ENCODE peak calls at places on chromosomes 4 and X, in seven cellular contexts. W is left ventricle myocardium inferior, T is IMR-90, L is upper lobe of left lung, P is cardiac muscle cell, B is hepatocyte, K is psoas muscle. X is an unnamed sample.

GRCh38 chr4:170872794-170873193 is 783.0 kb upstream of the AADAT start:
- DNase-seq in L (no peak), W (no peak), P (no peak), B (no peak), K (no peak), T (no peak), X (no peak)

GRCh38 chr4:48305508-48305907 is 35.8 kb upstream of the SLAIN2 start:
- DNase-seq in L (no peak), B (no peak), K (no peak), T (no peak), W (no peak), P (no peak), X (no peak)

GRCh38 chr4:38964942-38965775 is 67.0 kb downstream of the TMEM156 start:
- DNase-seq in W (no peak), T (no peak), P (no peak), B (no peak), L (no peak), K (no peak), X (no peak)

GRCh38 chr4:98617358-98618047 is 40.9 kb downstream of the TSPAN5 start:
- DNase-seq in T (no peak), W (no peak), L (no peak), K (no peak), P (no peak), B (no peak), X (no peak)

GRCh38 chr4:119725688-119726330 is 97.2 kb upstream of the PDE5A start:
- DNase-seq in L (no peak), P (no peak), K (no peak), T (peak; percentile 70), B (peak; percentile 31), W (no peak), X (no peak)

GRCh38 chrX:69133561-69134542 is 31.4 kb downstream of the PJA1 start:
- DNase-seq in B (peak; percentile 56), L (no peak), T (peak; percentile 69), K (no peak), W (no peak), P (peak; percentile 72), X (no peak)

GRCh38 chrX:42085836-42086235 is 162.5 kb upstream of the CASK start:
- DNase-seq in L (no peak), P (no peak), K (no peak), B (peak; percentile 10), T (no peak), W (no peak), X (no peak)

GRCh38 chr4:43234626-43235025 is 342.1 kb downstream of the GRXCR1 start:
- DNase-seq in B (no peak), P (no peak), W (no peak), L (no peak), T (peak; percentile 44), K (no peak), X (no peak)

GRCh38 chr4:41095973-41096372 is 118.4 kb downstream of the APBB2 start:
- DNase-seq in T (peak; percentile 87), B (no peak), K (no peak), P (no peak), W (no peak), L (no peak), X (peak; percentile 25)

GRCh38 chr4:7774301-7775019 is 165.2 kb downstream of the AFAP1 start:
- DNase-seq in P (no peak), W (no peak), K (no peak), B (no peak), T (no peak), L (no peak), X (no peak)

GRCh38 chrX:110180176-110180927 is 137.5 kb downstream of the AMMECR1 start:
- DNase-seq in P (no peak), B (peak; percentile 37), T (peak; percentile 84), K (no peak), L (no peak), W (peak; percentile 22), X (no peak)

GRCh38 chr4:111806331-111806730 is 338.9 kb upstream of the FAM241A start:
- DNase-seq in L (no peak), T (no peak), B (peak; percentile 50), K (no peak), P (peak; percentile 51), W (no peak), X (no peak)

GRCh38 chr4:27081675-27082579 is 221.3 kb downstream of the STIM2 start:
- DNase-seq in P (no peak), K (no peak), T (no peak), L (no peak), B (no peak), W (no peak), X (no peak)

GRCh38 chrX:139720136-139720535 is 12.2 kb upstream of the MCF2 start:
- DNase-seq in K (no peak), P (peak; percentile 21), B (no peak), T (peak; percentile 68), L (no peak), W (no peak), X (no peak)

GRCh38 chrX:70176938-70177533 is at the start of gene DGAT2L6:
- DNase-seq in W (no peak), L (no peak), P (no peak), T (no peak), B (no peak), K (no peak), X (peak; percentile 40)

GRCh38 chr4:40954119-40954668 is 204.4 kb downstream of the NSUN7 start:
- DNase-seq in K (no peak), W (no peak), P (peak; percentile 53), T (no peak), B (no peak), L (no peak), X (no peak)

GRCh38 chrX:78455901-78456300 is 128.5 kb upstream of the CYSLTR1 start:
- DNase-seq in L (no peak), K (no peak), B (no peak), P (no peak), T (no peak), W (no peak), X (no peak)

DNA sequence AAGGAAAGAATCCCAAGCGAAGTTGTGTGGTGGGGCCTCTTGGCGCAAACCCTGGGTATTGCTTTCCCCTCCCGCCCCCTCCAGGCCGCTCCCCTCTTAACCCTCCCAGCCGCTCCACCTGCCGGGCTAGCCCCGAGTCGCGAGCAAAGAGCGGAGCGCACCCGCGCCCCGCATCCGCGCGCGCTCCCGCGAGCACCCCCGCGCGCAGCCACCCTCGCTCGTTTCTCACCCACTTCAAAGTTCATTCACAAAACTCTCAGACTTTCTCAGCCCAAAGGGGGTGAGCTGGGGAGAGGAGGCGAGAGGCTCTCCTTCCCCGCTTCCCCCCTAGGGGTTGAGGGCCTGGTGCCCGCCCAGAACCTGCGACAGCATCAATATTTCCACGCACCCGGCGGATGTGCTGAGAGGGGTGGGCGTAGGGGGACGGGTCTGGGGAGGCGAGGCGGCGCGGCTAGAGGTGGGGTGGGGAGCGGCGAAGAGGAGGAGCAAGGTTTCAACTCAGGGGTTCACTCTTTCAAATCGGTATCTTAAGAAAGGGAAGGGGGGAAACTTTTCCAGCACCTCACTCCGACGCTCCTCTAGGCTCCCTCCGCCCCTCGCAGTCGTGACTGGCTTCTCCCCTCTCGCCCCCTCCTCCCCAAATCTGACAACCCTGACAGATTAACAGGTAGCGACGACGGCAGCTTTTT is 1.8 kb downstream of the MAML3 start:
- DNase-seq in P (peak; percentile 84), B (peak; percentile 91), K (peak; percentile 61), T (no peak), L (peak; percentile 81), W (peak; percentile 68), X (peak; percentile 22)
- TF ChIP-seq CTCF in P (peak; percentile 26), B (peak; percentile 29), K (peak; percentile 24), T (peak; percentile 23), L (peak; percentile 25), W (peak; percentile 52), X (no peak)

GRCh38 chr4:80128941-80129340 is 55.9 kb upstream of the ANTXR2 start:
- DNase-seq in P (no peak), K (no peak), T (no peak), W (no peak), L (no peak), B (no peak), X (no peak)

GRCh38 chr4:80129785-80130184 is 56.8 kb upstream of the ANTXR2 start:
- DNase-seq in P (no peak), W (no peak), T (no peak), L (no peak), B (no peak), K (no peak), X (no peak)

GRCh38 chr4:80126435-80126834 is 53.4 kb upstream of the ANTXR2 start:
- DNase-seq in T (no peak), P (no peak), B (no peak), K (no peak), L (no peak), W (no peak), X (no peak)

GRCh38 chr4:80125252-80126177 is 52.5 kb upstream of the ANTXR2 start:
- DNase-seq in W (no peak), L (no peak), B (no peak), P (peak; percentile 32), K (no peak), T (peak; percentile 50), X (no peak)

DNA sequence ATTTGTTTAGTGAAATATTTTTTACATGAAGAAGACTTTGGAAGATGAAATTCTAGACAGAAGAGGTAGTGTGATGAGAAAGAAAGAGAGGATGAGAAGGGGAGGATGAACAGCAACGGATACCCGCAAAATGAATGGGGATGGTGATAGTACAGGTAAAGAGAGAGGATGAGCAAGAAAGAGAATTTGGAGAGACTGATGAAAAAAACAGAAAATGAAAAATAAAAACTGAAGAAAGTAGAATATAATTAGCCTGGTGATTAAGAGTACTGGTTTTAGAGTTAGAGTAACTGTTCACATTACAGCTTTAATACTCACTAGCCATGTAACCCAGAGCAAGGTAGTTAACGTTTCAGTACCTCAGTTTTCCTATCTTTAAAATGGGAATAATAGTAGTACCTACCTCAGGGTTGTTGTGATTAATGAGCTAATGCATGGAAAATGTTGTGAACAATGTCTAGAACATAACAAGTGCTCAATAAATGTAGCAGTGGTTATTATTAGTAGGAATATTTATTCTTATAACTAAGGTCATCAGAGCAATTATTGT is 54.9 kb upstream of the ANTXR2 start:
- DNase-seq in T (no peak), K (no peak), B (no peak), P (no peak), W (no peak), L (no peak), X (no peak)
- H3K4me3 ChIP-seq in T (no peak overlapping the region), K (no peak overlapping the region), B (no peak overlapping the region), P (no peak overlapping the region), W (no peak overlapping the region), L (no peak overlapping the region), X (no peak overlapping the region)

DNA sequence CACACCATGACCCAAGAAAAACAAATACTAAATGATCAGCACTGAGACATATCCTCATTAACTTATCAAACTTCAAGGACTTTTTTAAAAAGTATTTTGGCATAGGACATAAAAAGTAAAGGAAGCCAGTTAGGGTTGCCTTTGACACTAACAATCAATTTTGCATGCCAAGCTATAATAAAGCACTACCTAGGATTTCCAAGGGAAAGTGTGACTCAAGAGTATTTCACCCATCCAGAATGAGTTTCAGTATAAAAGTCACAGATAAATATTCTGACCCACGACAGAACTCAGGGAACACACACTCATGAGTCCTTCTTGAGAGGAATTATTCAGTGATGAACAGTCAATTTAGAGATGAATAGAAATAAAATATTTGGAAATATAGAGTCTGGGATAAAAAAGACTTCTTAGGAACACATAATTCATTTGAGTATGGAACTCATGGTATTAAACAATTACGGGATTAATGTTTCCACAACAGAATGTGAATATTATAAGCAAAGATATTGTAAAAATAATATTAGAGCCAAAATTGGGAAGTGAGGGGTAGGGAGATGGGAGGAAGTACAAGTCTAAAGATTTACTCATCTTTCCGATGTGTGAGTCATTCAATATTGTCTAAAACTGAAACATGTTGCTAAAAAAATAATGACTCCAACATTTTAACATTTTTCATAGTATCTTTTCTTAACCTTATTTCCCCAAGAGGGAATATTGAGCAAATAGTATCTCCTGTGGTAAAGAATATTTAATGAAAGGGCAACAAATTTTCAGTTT is 143.5 kb upstream of the LNX1 start:
- DNase-seq in K (no peak), B (no peak), W (no peak), P (no peak), L (no peak), T (peak; percentile 75), X (no peak)
- H3K27me3 ChIP-seq in K (no peaks in the 10 kb centered on the region), B (no peaks in the 10 kb centered on the region), W (peaks cover 11% of the 10 kb centered on the region), P (no peaks in the 10 kb centered on the region), L (no peaks in the 10 kb centered on the region), T (no peaks in the 10 kb centered on the region), X (no peaks in the 10 kb centered on the region)

GRCh38 chr4:23779422-23779821 is 110.4 kb downstream of the PPARGC1A start:
- DNase-seq in L (no peak), B (no peak), K (no peak), P (no peak), W (no peak), T (no peak), X (no peak)
- TF ChIP-seq CTCF in L (no peak), B (no peak), K (no peak), P (no peak), W (no peak), T (no peak), X (no peak)

X was measured in GM06990.